ENCODE peak calls at places on chromosome 9, in six cellular contexts. One of them, this sample, is unnamed.

GRCh38 chr9:121350993-121351561 is 19.0 kb downstream of the STOM start:
- DNase-seq in neuronal stem cell: no peak
- DNase-seq in mesendoderm: no peak
- DNase-seq in H1: no peak
- DNase-seq in mesenchymal stem cell: peak
- DNase-seq in IMR-90: peak
- DNase-seq in this sample: peak

GRCh38 chr9:89678394-89679005 is 73.7 kb downstream of the GADD45G start:
- DNase-seq in neuronal stem cell: no peak
- DNase-seq in mesendoderm: no peak
- DNase-seq in H1: no peak
- DNase-seq in mesenchymal stem cell: no peak
- DNase-seq in IMR-90: no peak
- DNase-seq in this sample: no peak

GRCh38 chr9:95722141-95722540 is 153.3 kb upstream of the ERCC6L2 start:
- DNase-seq in neuronal stem cell: no peak
- DNase-seq in H1: no peak
- DNase-seq in mesendoderm: no peak
- DNase-seq in IMR-90: no peak
- DNase-seq in mesenchymal stem cell: no peak
- DNase-seq in this sample: no peak

GRCh38 chr9:82466616-82467251 is 478.2 kb downstream of the SPATA31D1 start:
- DNase-seq in IMR-90: peak
- DNase-seq in mesenchymal stem cell: peak
- DNase-seq in mesendoderm: peak
- DNase-seq in H1: peak
- DNase-seq in neuronal stem cell: peak
- DNase-seq in this sample: peak

GRCh38 chr9:130124471-130124870 is 47.7 kb upstream of the NCS1 start:
- DNase-seq in mesenchymal stem cell: no peak
- DNase-seq in IMR-90: peak
- DNase-seq in neuronal stem cell: no peak
- DNase-seq in H1: no peak
- DNase-seq in mesendoderm: no peak
- DNase-seq in this sample: no peak

GRCh38 chr9:69937358-69937757 is 106.3 kb upstream of the MAMDC2 start:
- DNase-seq in neuronal stem cell: no peak
- DNase-seq in mesenchymal stem cell: peak
- DNase-seq in mesendoderm: no peak
- DNase-seq in H1: no peak
- DNase-seq in IMR-90: peak
- DNase-seq in this sample: peak

GRCh38 chr9:108687360-108687981 is 168.3 kb downstream of the ACTL7B start:
- DNase-seq in neuronal stem cell: no peak
- DNase-seq in IMR-90: peak
- DNase-seq in mesendoderm: peak
- DNase-seq in H1: no peak
- DNase-seq in mesenchymal stem cell: peak
- DNase-seq in this sample: peak

GRCh38 chr9:91623004-91623403 is 199.4 kb upstream of the NFIL3 start:
- DNase-seq in mesenchymal stem cell: no peak
- DNase-seq in mesendoderm: no peak
- DNase-seq in IMR-90: no peak
- DNase-seq in neuronal stem cell: no peak
- DNase-seq in H1: no peak
- DNase-seq in this sample: no peak

GRCh38 chr9:127214421-127215265 is 49.9 kb upstream of the GARNL3 start:
- DNase-seq in IMR-90: peak
- DNase-seq in neuronal stem cell: peak
- DNase-seq in mesenchymal stem cell: peak
- DNase-seq in H1: no peak
- DNase-seq in mesendoderm: peak
- DNase-seq in this sample: peak

GRCh38 chr9:107721705-107722245 is 232.2 kb upstream of the KLF4 start:
- DNase-seq in neuronal stem cell: no peak
- DNase-seq in IMR-90: no peak
- DNase-seq in mesenchymal stem cell: no peak
- DNase-seq in mesendoderm: no peak
- DNase-seq in H1: no peak
- DNase-seq in this sample: no peak

GRCh38 chr9:118614011-118614410 is 755.2 kb downstream of the BRINP1 start:
- DNase-seq in IMR-90: no peak
- DNase-seq in neuronal stem cell: no peak
- DNase-seq in mesendoderm: no peak
- DNase-seq in H1: no peak
- DNase-seq in mesenchymal stem cell: no peak
- DNase-seq in this sample: no peak

GRCh38 chr9:109894921-109895758 is 115.1 kb downstream of the PALM2AKAP2 start:
- DNase-seq in neuronal stem cell: no peak
- DNase-seq in H1: no peak
- DNase-seq in IMR-90: peak
- DNase-seq in mesenchymal stem cell: peak
- DNase-seq in mesendoderm: no peak
- DNase-seq in this sample: no peak

GRCh38 chr9:94937214-94937903 is 210.9 kb downstream of the AOPEP start:
- DNase-seq in IMR-90: peak
- DNase-seq in H1: no peak
- DNase-seq in mesenchymal stem cell: peak
- DNase-seq in neuronal stem cell: no peak
- DNase-seq in mesendoderm: peak
- DNase-seq in this sample: peak

GRCh38 chr9:109969559-109970237 is 189.7 kb downstream of the PALM2AKAP2 start:
- DNase-seq in IMR-90: peak
- DNase-seq in mesendoderm: no peak
- DNase-seq in neuronal stem cell: no peak
- DNase-seq in H1: no peak
- DNase-seq in mesenchymal stem cell: no peak
- DNase-seq in this sample: no peak

GRCh38 chr9:71048271-71048670 is 73.2 kb downstream of the TRPM3 start:
- DNase-seq in IMR-90: no peak
- DNase-seq in mesenchymal stem cell: no peak
- DNase-seq in H1: no peak
- DNase-seq in neuronal stem cell: no peak
- DNase-seq in mesendoderm: no peak
- DNase-seq in this sample: no peak

GRCh38 chr9:15999422-16000339 is 446.8 kb downstream of the CCDC171 start:
- DNase-seq in H1: no peak
- DNase-seq in IMR-90: peak
- DNase-seq in mesenchymal stem cell: peak
- DNase-seq in neuronal stem cell: no peak
- DNase-seq in mesendoderm: peak
- DNase-seq in this sample: peak

GRCh38 chr9:78011037-78011436 is 20.6 kb downstream of the GNAQ start:
- DNase-seq in neuronal stem cell: no peak
- DNase-seq in IMR-90: no peak
- DNase-seq in H1: no peak
- DNase-seq in mesendoderm: no peak
- DNase-seq in mesenchymal stem cell: peak
- DNase-seq in this sample: no peak

GRCh38 chr9:134187110-134187531 is 22.8 kb upstream of the RNU6ATAC start:
- DNase-seq in H1: no peak
- DNase-seq in mesendoderm: peak
- DNase-seq in mesenchymal stem cell: no peak
- DNase-seq in neuronal stem cell: no peak
- DNase-seq in IMR-90: no peak
- DNase-seq in this sample: no peak

GRCh38 chr9:100856238-100856637 is 172.3 kb upstream of the PLPPR1 start:
- DNase-seq in H1: no peak
- DNase-seq in neuronal stem cell: no peak
- DNase-seq in IMR-90: no peak
- DNase-seq in mesendoderm: no peak
- DNase-seq in mesenchymal stem cell: no peak
- DNase-seq in this sample: no peak

GRCh38 chr9:972512-973294 is 3.8 kb upstream of the DMRT3 start:
- DNase-seq in neuronal stem cell: no peak
- DNase-seq in mesendoderm: no peak
- DNase-seq in H1: no peak
- DNase-seq in mesenchymal stem cell: no peak
- DNase-seq in IMR-90: no peak
- DNase-seq in this sample: no peak

GRCh38 chr9:969693-970309 is 6.7 kb upstream of the DMRT3 start:
- DNase-seq in neuronal stem cell: no peak
- DNase-seq in mesendoderm: peak
- DNase-seq in mesenchymal stem cell: no peak
- DNase-seq in IMR-90: no peak
- DNase-seq in H1: no peak
- DNase-seq in this sample: no peak

GRCh38 chr9:971901-972511 is 4.4 kb upstream of the DMRT3 start:
- DNase-seq in mesenchymal stem cell: no peak
- DNase-seq in H1: no peak
- DNase-seq in neuronal stem cell: peak
- DNase-seq in mesendoderm: peak
- DNase-seq in IMR-90: no peak
- DNase-seq in this sample: no peak

GRCh38 chr9:969310-969692 is 7.2 kb upstream of the DMRT3 start:
- DNase-seq in neuronal stem cell: no peak
- DNase-seq in mesenchymal stem cell: no peak
- DNase-seq in mesendoderm: peak
- DNase-seq in H1: no peak
- DNase-seq in IMR-90: no peak
- DNase-seq in this sample: no peak

DNA sequence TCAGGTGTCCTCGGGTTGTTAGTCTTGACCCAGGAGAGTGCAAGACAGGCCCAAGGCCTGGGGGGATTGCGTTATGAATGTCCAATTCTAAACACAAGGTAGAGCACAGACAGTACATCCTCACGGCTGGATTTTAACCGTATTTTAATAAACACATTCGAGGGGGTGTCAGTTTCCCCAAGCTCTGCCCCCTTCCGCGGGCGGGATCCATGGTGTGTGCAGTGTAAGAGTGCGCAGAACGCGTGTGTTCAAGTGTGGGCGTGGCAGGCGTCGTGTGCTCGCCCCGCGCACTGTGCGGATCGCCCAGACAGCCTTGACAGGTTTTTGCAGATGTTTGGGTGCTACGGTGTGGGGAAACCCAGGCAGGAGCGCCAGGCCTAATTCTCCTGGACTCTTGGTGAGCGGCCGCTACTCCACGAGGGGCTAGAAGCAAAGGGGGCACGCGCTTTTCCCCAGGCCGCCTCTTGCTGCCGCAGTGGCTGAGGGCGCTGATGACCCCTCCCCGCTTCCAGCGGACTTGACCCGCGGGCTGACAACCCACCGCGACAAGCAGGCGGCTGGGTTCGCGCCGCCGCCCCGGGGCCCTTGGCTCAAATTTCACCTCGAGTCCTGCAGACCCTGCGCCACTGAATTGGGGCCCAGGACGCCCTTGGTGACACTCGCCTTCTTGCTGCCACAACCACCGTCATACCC is 6.0 kb upstream of the DMRT3 start:
- DNase-seq in H1: no peak
- DNase-seq in neuronal stem cell: no peak
- DNase-seq in IMR-90: no peak
- DNase-seq in mesendoderm: peak
- DNase-seq in mesenchymal stem cell: no peak
- DNase-seq in this sample: no peak
- H3K4me3 ChIP-seq in H1: peak
- H3K4me3 ChIP-seq in neuronal stem cell: no peak
- H3K4me3 ChIP-seq in IMR-90: no peak
- H3K4me3 ChIP-seq in mesendoderm: no peak
- H3K4me3 ChIP-seq in mesenchymal stem cell: no peak
- H3K4me3 ChIP-seq in this sample: no peak

DNA sequence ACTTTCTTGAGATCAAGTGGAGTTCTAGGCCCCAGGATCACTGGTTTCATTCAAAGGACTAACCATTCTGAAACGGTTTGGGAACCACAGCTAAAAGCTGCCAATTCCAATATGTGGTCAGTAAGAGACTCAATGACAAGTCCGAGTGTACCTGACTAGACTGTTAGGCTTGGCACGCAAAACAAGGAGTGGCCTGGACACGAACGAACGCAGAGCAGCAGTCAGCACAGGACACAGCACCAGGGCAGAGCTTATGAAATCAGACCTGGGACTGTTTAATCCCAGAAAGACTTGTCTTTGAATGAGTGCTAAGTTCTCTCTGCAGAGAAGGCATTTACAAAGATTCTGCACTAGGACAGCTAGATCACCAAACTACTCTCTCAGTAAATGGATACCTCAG is 213.8 kb downstream of the GAPVD1 start:
- DNase-seq in IMR-90: no peak
- DNase-seq in mesenchymal stem cell: no peak
- DNase-seq in mesendoderm: no peak
- DNase-seq in neuronal stem cell: no peak
- DNase-seq in H1: no peak
- DNase-seq in this sample: no peak
- H3K23ac ChIP-seq in IMR-90: no peak
- H3K23ac ChIP-seq in mesenchymal stem cell: no peak
- H3K23ac ChIP-seq in mesendoderm: no peak
- H3K23ac ChIP-seq in neuronal stem cell: no peak
- H3K23ac ChIP-seq in H1: no peak
- H3K23ac ChIP-seq in this sample: peak

DNA sequence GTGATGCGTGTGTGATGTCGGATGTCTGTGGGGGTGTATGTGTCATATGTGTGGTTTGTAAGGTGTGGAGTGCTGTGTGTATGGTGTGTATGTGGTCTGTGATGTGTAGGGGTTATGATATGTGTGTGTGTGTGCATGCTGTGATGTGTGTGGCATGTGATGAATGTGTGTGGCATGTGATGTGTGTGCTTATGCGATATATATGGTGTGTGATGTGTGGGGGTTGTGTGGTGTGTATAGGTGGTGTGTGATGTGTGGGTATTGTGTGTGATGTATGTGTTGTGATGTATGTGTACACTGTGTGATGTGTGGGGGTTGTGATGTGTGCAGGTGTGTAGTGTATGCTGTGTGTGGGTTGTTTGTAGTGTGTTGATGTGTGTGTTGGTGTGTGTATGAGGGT is 9.2 kb upstream of the CRB2 start:
- DNase-seq in mesendoderm: no peak
- DNase-seq in mesenchymal stem cell: no peak
- DNase-seq in IMR-90: no peak
- DNase-seq in H1: no peak
- DNase-seq in neuronal stem cell: no peak
- DNase-seq in this sample: no peak
- H4K8ac ChIP-seq in mesendoderm: no peak
- H4K8ac ChIP-seq in mesenchymal stem cell: no peak
- H4K8ac ChIP-seq in IMR-90: no peak
- H4K8ac ChIP-seq in H1: no peak
- H4K8ac ChIP-seq in neuronal stem cell: no peak
- H4K8ac ChIP-seq in this sample: no peak

DNA sequence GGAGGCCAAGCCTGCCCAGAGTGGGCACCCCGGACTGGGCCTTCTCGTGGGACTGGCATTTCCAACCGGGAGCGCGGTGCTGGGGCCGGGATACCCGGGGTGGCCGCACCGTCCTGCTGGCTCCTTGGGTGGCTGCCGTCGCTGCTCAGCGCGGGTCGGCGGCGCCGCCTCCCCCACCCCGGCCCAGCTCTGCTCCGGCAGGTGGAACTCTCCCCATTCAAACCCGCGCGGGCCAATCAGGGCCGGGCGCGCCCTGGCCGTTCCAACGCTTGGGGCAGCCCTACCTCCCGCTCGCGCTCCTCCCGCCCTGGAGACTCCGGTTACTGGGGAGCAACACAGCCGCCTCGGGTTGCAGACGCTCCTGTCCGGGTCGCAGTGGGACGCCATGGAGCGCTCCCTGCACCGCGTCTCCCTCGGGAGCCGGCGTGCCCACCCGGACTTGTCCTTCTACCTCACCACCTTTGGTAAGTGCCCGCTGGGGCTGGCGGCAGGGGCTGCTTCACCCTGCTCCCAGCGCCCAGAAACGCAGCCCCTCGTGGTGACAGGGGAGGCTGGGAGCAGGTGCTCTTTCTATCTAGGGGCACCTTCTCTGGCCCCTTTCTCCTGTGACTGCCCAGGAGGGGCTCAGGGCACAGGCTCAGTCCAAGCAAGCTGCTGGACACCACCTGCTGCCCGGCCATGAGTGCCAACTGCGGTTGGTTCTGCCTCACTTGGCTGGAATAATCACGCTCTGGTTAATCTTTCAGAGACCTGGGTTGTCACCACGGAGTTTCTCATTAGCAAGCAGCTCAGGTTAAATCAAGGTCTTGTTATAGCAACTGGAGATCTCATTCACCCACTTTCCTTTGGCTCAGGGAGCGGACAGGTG is at the start of gene RGS3:
- DNase-seq in neuronal stem cell: peak
- DNase-seq in H1: peak
- DNase-seq in mesenchymal stem cell: no peak
- DNase-seq in IMR-90: no peak
- DNase-seq in mesendoderm: peak
- DNase-seq in this sample: no peak
- H3K4me3 ChIP-seq in neuronal stem cell: no peak
- H3K4me3 ChIP-seq in H1: peak
- H3K4me3 ChIP-seq in mesenchymal stem cell: peak
- H3K4me3 ChIP-seq in IMR-90: peak
- H3K4me3 ChIP-seq in mesendoderm: peak
- H3K4me3 ChIP-seq in this sample: peak